ENCODE peak calls at places on chromosomes 1 and 21, in five cellular contexts. One of them, this sample, is unnamed.

GRCh38 chr1:117146570-117147340 is 25.2 kb upstream of the TRIM45 start:
- DNase-seq in NCI-H526 treated with DMSO at 0.1 percent for 48 hours: no peak
- DNase-seq in Daoy: peak
- DNase-seq in trophoblast cell: peak
- DNase-seq in WTC11: no peak
- DNase-seq in this sample: no peak

GRCh38 chr1:116092752-116093489 is 18.3 kb upstream of the MAB21L3 start:
- DNase-seq in WTC11: no peak
- DNase-seq in NCI-H526 treated with DMSO at 0.1 percent for 48 hours: no peak
- DNase-seq in Daoy: no peak
- DNase-seq in trophoblast cell: peak
- DNase-seq in this sample: no peak

GRCh38 chr1:206048582-206048981 is 4.4 kb upstream of the RHEX start:
- DNase-seq in Daoy: no peak
- DNase-seq in NCI-H526 treated with DMSO at 0.1 percent for 48 hours: no peak
- DNase-seq in trophoblast cell: no peak
- DNase-seq in WTC11: no peak
- DNase-seq in this sample: no peak

GRCh38 chr1:157291083-157291482 is 152.9 kb upstream of the ETV3 start:
- DNase-seq in NCI-H526 treated with DMSO at 0.1 percent for 48 hours: no peak
- DNase-seq in trophoblast cell: no peak
- DNase-seq in Daoy: no peak
- DNase-seq in WTC11: no peak
- DNase-seq in this sample: no peak

GRCh38 chr1:161983725-161984124 is 39.9 kb downstream of the OLFML2B start:
- DNase-seq in NCI-H526 treated with DMSO at 0.1 percent for 48 hours: no peak
- DNase-seq in WTC11: no peak
- DNase-seq in Daoy: no peak
- DNase-seq in trophoblast cell: no peak
- DNase-seq in this sample: no peak

GRCh38 chr1:11285883-11286734 is 13.1 kb downstream of the UBIAD1 start:
- DNase-seq in Daoy: no peak
- DNase-seq in NCI-H526 treated with DMSO at 0.1 percent for 48 hours: no peak
- DNase-seq in trophoblast cell: no peak
- DNase-seq in WTC11: no peak
- DNase-seq in this sample: no peak

GRCh38 chr1:7921766-7922165 is 18.9 kb downstream of the TNFRSF9 start:
- DNase-seq in trophoblast cell: no peak
- DNase-seq in WTC11: no peak
- DNase-seq in Daoy: no peak
- DNase-seq in NCI-H526 treated with DMSO at 0.1 percent for 48 hours: no peak
- DNase-seq in this sample: no peak

GRCh38 chr1:100657876-100658715 is 61.4 kb upstream of the VCAM1 start:
- DNase-seq in NCI-H526 treated with DMSO at 0.1 percent for 48 hours: no peak
- DNase-seq in Daoy: peak
- DNase-seq in trophoblast cell: no peak
- DNase-seq in WTC11: no peak
- DNase-seq in this sample: no peak

GRCh38 chr1:110011527-110012041 is 22.8 kb upstream of the STRIP1 start:
- DNase-seq in Daoy: peak
- DNase-seq in NCI-H526 treated with DMSO at 0.1 percent for 48 hours: no peak
- DNase-seq in trophoblast cell: peak
- DNase-seq in WTC11: no peak
- DNase-seq in this sample: peak

GRCh38 chr21:46350981-46351380 is 27.0 kb downstream of the PCNT start:
- DNase-seq in Daoy: no peak
- DNase-seq in trophoblast cell: no peak
- DNase-seq in WTC11: no peak
- DNase-seq in NCI-H526 treated with DMSO at 0.1 percent for 48 hours: no peak
- DNase-seq in this sample: no peak

GRCh38 chr1:22832414-22832786 is 121.8 kb downstream of the EPHB2 start:
- DNase-seq in WTC11: no peak
- DNase-seq in trophoblast cell: peak
- DNase-seq in NCI-H526 treated with DMSO at 0.1 percent for 48 hours: no peak
- DNase-seq in Daoy: peak
- DNase-seq in this sample: no peak

GRCh38 chr1:246969621-246970020 is 37.9 kb upstream of the AHCTF1 start:
- DNase-seq in WTC11: no peak
- DNase-seq in NCI-H526 treated with DMSO at 0.1 percent for 48 hours: no peak
- DNase-seq in Daoy: no peak
- DNase-seq in trophoblast cell: no peak
- DNase-seq in this sample: no peak

GRCh38 chr1:166302919-166303758 is 136.3 kb upstream of the FAM78B start:
- DNase-seq in NCI-H526 treated with DMSO at 0.1 percent for 48 hours: no peak
- DNase-seq in WTC11: no peak
- DNase-seq in Daoy: no peak
- DNase-seq in trophoblast cell: no peak
- DNase-seq in this sample: no peak

GRCh38 chr1:64042331-64043100 is 160.9 kb upstream of the UBE2U start:
- DNase-seq in NCI-H526 treated with DMSO at 0.1 percent for 48 hours: no peak
- DNase-seq in trophoblast cell: peak
- DNase-seq in WTC11: no peak
- DNase-seq in Daoy: peak
- DNase-seq in this sample: no peak

GRCh38 chr1:171472183-171472647 is 13.1 kb upstream of the PRRC2C start:
- DNase-seq in trophoblast cell: no peak
- DNase-seq in Daoy: no peak
- DNase-seq in NCI-H526 treated with DMSO at 0.1 percent for 48 hours: no peak
- DNase-seq in WTC11: no peak
- DNase-seq in this sample: no peak

GRCh38 chr1:203117611-203118575 is 9.6 kb upstream of the ADORA1 start:
- DNase-seq in WTC11: peak
- DNase-seq in Daoy: peak
- DNase-seq in trophoblast cell: peak
- DNase-seq in NCI-H526 treated with DMSO at 0.1 percent for 48 hours: peak
- DNase-seq in this sample: peak

GRCh38 chr1:170985406-170985805 is 50.1 kb downstream of the MROH9 start:
- DNase-seq in NCI-H526 treated with DMSO at 0.1 percent for 48 hours: no peak
- DNase-seq in WTC11: no peak
- DNase-seq in Daoy: no peak
- DNase-seq in trophoblast cell: no peak
- DNase-seq in this sample: no peak

GRCh38 chr1:26021647-26022403 is at the start of gene EXTL1:
- DNase-seq in trophoblast cell: no peak
- DNase-seq in NCI-H526 treated with DMSO at 0.1 percent for 48 hours: peak
- DNase-seq in WTC11: peak
- DNase-seq in Daoy: no peak
- DNase-seq in this sample: peak

GRCh38 chr1:2270260-2271100 is 42.4 kb downstream of the SKI start:
- DNase-seq in WTC11: no peak
- DNase-seq in trophoblast cell: no peak
- DNase-seq in Daoy: no peak
- DNase-seq in NCI-H526 treated with DMSO at 0.1 percent for 48 hours: no peak
- DNase-seq in this sample: no peak

GRCh38 chr1:21845646-21846641 is 33.9 kb downstream of the LDLRAD2 start:
- DNase-seq in Daoy: no peak
- DNase-seq in NCI-H526 treated with DMSO at 0.1 percent for 48 hours: no peak
- DNase-seq in WTC11: no peak
- DNase-seq in trophoblast cell: no peak
- DNase-seq in this sample: no peak

GRCh38 chr1:190479028-190479427 is 1.4 kb upstream of the BRINP3 start:
- DNase-seq in NCI-H526 treated with DMSO at 0.1 percent for 48 hours: peak
- DNase-seq in Daoy: no peak
- DNase-seq in WTC11: no peak
- DNase-seq in trophoblast cell: no peak
- DNase-seq in this sample: no peak

GRCh38 chr1:202553560-202554038 is 156.7 kb downstream of the SYT2 start:
- DNase-seq in WTC11: no peak
- DNase-seq in trophoblast cell: no peak
- DNase-seq in NCI-H526 treated with DMSO at 0.1 percent for 48 hours: no peak
- DNase-seq in Daoy: peak
- DNase-seq in this sample: no peak

GRCh38 chr21:38985423-38986378 is 180.0 kb downstream of the ETS2 start:
- DNase-seq in Daoy: peak
- DNase-seq in NCI-H526 treated with DMSO at 0.1 percent for 48 hours: peak
- DNase-seq in WTC11: no peak
- DNase-seq in trophoblast cell: no peak
- DNase-seq in this sample: no peak

GRCh38 chr1:245871881-245872280 is 635.2 kb downstream of the SMYD3 start:
- DNase-seq in WTC11: no peak
- DNase-seq in trophoblast cell: peak
- DNase-seq in Daoy: no peak
- DNase-seq in NCI-H526 treated with DMSO at 0.1 percent for 48 hours: no peak
- DNase-seq in this sample: no peak

GRCh38 chr21:23542097-23542496 is 2065.2 kb downstream of the MRPL39 start:
- DNase-seq in NCI-H526 treated with DMSO at 0.1 percent for 48 hours: no peak
- DNase-seq in trophoblast cell: no peak
- DNase-seq in WTC11: no peak
- DNase-seq in Daoy: no peak
- DNase-seq in this sample: no peak

GRCh38 chr1:73593804-73594203 is 604.2 kb downstream of the LRRIQ3 start:
- DNase-seq in WTC11: no peak
- DNase-seq in Daoy: no peak
- DNase-seq in trophoblast cell: no peak
- DNase-seq in NCI-H526 treated with DMSO at 0.1 percent for 48 hours: no peak
- DNase-seq in this sample: no peak

GRCh38 chr1:33459766-33460543 is 12.5 kb upstream of the ZSCAN20 start:
- DNase-seq in NCI-H526 treated with DMSO at 0.1 percent for 48 hours: no peak
- DNase-seq in trophoblast cell: peak
- DNase-seq in Daoy: no peak
- DNase-seq in WTC11: no peak
- DNase-seq in this sample: no peak

GRCh38 chr1:53508991-53509663 is 49.9 kb downstream of the DMRTB1 start:
- DNase-seq in WTC11: no peak
- DNase-seq in NCI-H526 treated with DMSO at 0.1 percent for 48 hours: no peak
- DNase-seq in Daoy: peak
- DNase-seq in trophoblast cell: no peak
- DNase-seq in this sample: no peak

GRCh38 chr21:16837319-16837718 is 675.5 kb upstream of the CXADR start:
- DNase-seq in WTC11: no peak
- DNase-seq in trophoblast cell: no peak
- DNase-seq in Daoy: no peak
- DNase-seq in NCI-H526 treated with DMSO at 0.1 percent for 48 hours: no peak
- DNase-seq in this sample: no peak

GRCh38 chr1:41404308-41404755 is 43.1 kb downstream of the FOXO6 start:
- DNase-seq in WTC11: peak
- DNase-seq in NCI-H526 treated with DMSO at 0.1 percent for 48 hours: no peak
- DNase-seq in Daoy: peak
- DNase-seq in trophoblast cell: no peak
- DNase-seq in this sample: peak

GRCh38 chr21:29801122-29801521 is 138.7 kb downstream of the GRIK1 start:
- DNase-seq in trophoblast cell: no peak
- DNase-seq in Daoy: no peak
- DNase-seq in WTC11: no peak
- DNase-seq in NCI-H526 treated with DMSO at 0.1 percent for 48 hours: no peak
- DNase-seq in this sample: no peak

GRCh38 chr1:2230781-2231666 is 2.9 kb downstream of the SKI start:
- DNase-seq in NCI-H526 treated with DMSO at 0.1 percent for 48 hours: no peak
- DNase-seq in trophoblast cell: no peak
- DNase-seq in WTC11: no peak
- DNase-seq in Daoy: no peak
- DNase-seq in this sample: no peak

GRCh38 chr1:172467446-172467845 is 23.6 kb upstream of the PIGC start:
- DNase-seq in trophoblast cell: no peak
- DNase-seq in NCI-H526 treated with DMSO at 0.1 percent for 48 hours: no peak
- DNase-seq in Daoy: no peak
- DNase-seq in WTC11: no peak
- DNase-seq in this sample: no peak

GRCh38 chr1:12179111-12179519 is 12.3 kb downstream of the TNFRSF1B start:
- DNase-seq in WTC11: no peak
- DNase-seq in Daoy: peak
- DNase-seq in NCI-H526 treated with DMSO at 0.1 percent for 48 hours: no peak
- DNase-seq in trophoblast cell: peak
- DNase-seq in this sample: no peak

GRCh38 chr1:44596511-44596910 is 77.8 kb downstream of the TMEM53 start:
- DNase-seq in NCI-H526 treated with DMSO at 0.1 percent for 48 hours: no peak
- DNase-seq in trophoblast cell: no peak
- DNase-seq in Daoy: no peak
- DNase-seq in WTC11: no peak
- DNase-seq in this sample: no peak